ENCODE peak calls at places on chromosome 16, in nine cellular contexts. K is stimulated activated CD4-positive, alpha-beta T cell treated with anti-CD3 and anti-CD28 coated beads, Interleukin-1b, Interleukin-23, amount 100 ng/mL, for 48 hours; V is effector memory CD4-positive, alpha-beta T cell; P is stimulated activated CD8-positive, alpha-beta memory T cell treated with anti-CD3 and anti-CD28 coated beads, Interleukin-2, amount 100 ng/mL, for 48 hours; M is amygdala; F is ELF-1; U is nucleus accumbens; O is NAMALWA; S is HS-5. L is an unnamed sample.

GRCh38 chr16:26715969-26716368 is 350.8 kb upstream of the C16orf82 start:
- DNase-seq in K (no peak), V (no peak), P (no peak), M (no peak), F (no peak), U (no peak), O (no peak), S (no peak), L (no peak)

GRCh38 chr16:16137110-16137509 is 86.2 kb downstream of the ABCC6 start:
- DNase-seq in K (no peak), V (no peak), P (no peak), M (no peak), F (peak; percentile 24), U (no peak), O (peak; percentile 27), S (no peak), L (no peak)

GRCh38 chr16:56275076-56275475 is 83.8 kb downstream of the GNAO1 start:
- DNase-seq in K (no peak), V (no peak), P (no peak), M (no peak), F (no peak), U (no peak), O (no peak), S (no peak), L (no peak)

GRCh38 chr16:27723711-27724490 is 174.0 kb downstream of the KATNIP start:
- DNase-seq in K (no peak), V (no peak), P (no peak), M (peak; percentile 38), F (no peak), U (peak; percentile 33), O (no peak), S (no peak), L (no peak)

GRCh38 chr16:14015461-14015860 is 55.7 kb upstream of the MRTFB start:
- DNase-seq in K (no peak), V (no peak), P (no peak), M (no peak), F (no peak), U (no peak), O (no peak), S (no peak), L (no peak)

GRCh38 chr16:84755004-84755672 is 55.3 kb downstream of the USP10 start:
- DNase-seq in K (no peak), V (no peak), P (no peak), M (no peak), F (no peak), U (no peak), O (no peak), S (no peak), L (no peak)

GRCh38 chr16:83513006-83513755 is 294.6 kb upstream of the HSBP1 start:
- DNase-seq in K (no peak), V (no peak), P (no peak), M (no peak), F (no peak), U (no peak), O (no peak), S (peak; percentile 49), L (no peak)

GRCh38 chr16:64754279-64754678 is 367.6 kb downstream of the CDH11 start:
- DNase-seq in K (no peak), V (no peak), P (no peak), M (no peak), F (no peak), U (no peak), O (no peak), S (no peak), L (no peak)

GRCh38 chr16:4152267-4152666 is 36.0 kb upstream of the ADCY9 start:
- DNase-seq in K (no peak), V (no peak), P (no peak), M (no peak), F (no peak), U (no peak), O (no peak), S (no peak), L (no peak)

GRCh38 chr16:50594332-50595260 is 46.4 kb downstream of the NKD1 start:
- DNase-seq in K (no peak), V (no peak), P (no peak), M (no peak), F (no peak), U (no peak), O (no peak), S (no peak), L (no peak)

GRCh38 chr16:23155445-23156049 is 6.3 kb upstream of the USP31 start:
- DNase-seq in K (no peak), V (no peak), P (no peak), M (no peak), F (peak; percentile 24), U (no peak), O (peak; percentile 27), S (no peak), L (no peak)

GRCh38 chr16:87067890-87068289 is 249.3 kb downstream of the C16orf95 start:
- DNase-seq in K (no peak), V (no peak), P (no peak), M (no peak), F (no peak), U (no peak), O (no peak), S (no peak), L (no peak)

GRCh38 chr16:57632568-57632967 is 4.1 kb downstream of the ADGRG1 start:
- DNase-seq in K (no peak), V (no peak), P (no peak), M (peak; percentile 48), F (no peak), U (no peak), O (no peak), S (no peak), L (no peak)

GRCh38 chr16:23384878-23385277 is 68.1 kb downstream of the COG7 start:
- DNase-seq in K (no peak), V (no peak), P (no peak), M (no peak), F (no peak), U (no peak), O (no peak), S (no peak), L (no peak)

GRCh38 chr16:69859105-69859969 is 91.8 kb upstream of the CLEC18A start:
- DNase-seq in K (no peak), V (no peak), P (no peak), M (peak; percentile 55), F (peak; percentile 64), U (peak; percentile 7), O (peak; percentile 73), S (no peak), L (no peak)

GRCh38 chr16:86798247-86799041 is 220.1 kb downstream of the FOXL1 start:
- DNase-seq in K (no peak), V (no peak), P (no peak), M (no peak), F (peak; percentile 37), U (no peak), O (no peak), S (no peak), L (no peak)

GRCh38 chr16:30921748-30922419 is 1.5 kb upstream of the FBXL19 start:
- DNase-seq in K (peak; percentile 87), V (peak; percentile 75), P (peak; percentile 78), M (peak; percentile 88), F (peak; percentile 98), U (peak; percentile 80), O (peak; percentile 95), S (peak; percentile 45), L (peak; percentile 88)

GRCh38 chr16:59148312-59148711 is 414.2 kb upstream of the GOT2 start:
- DNase-seq in K (no peak), V (no peak), P (no peak), M (no peak), F (no peak), U (no peak), O (no peak), S (no peak), L (no peak)

GRCh38 chr16:54651440-54651839 is 279.2 kb upstream of the IRX5 start:
- DNase-seq in K (no peak), V (no peak), P (no peak), M (peak; percentile 17), F (peak; percentile 71), U (peak; percentile 2), O (no peak), S (no peak), L (no peak)

GRCh38 chr16:26614102-26614864 is 452.4 kb upstream of the C16orf82 start:
- DNase-seq in K (no peak), V (no peak), P (no peak), M (no peak), F (no peak), U (no peak), O (no peak), S (no peak), L (no peak)

GRCh38 chr16:68000450-68000849 is 1.2 kb upstream of the DPEP2 start:
- DNase-seq in K (no peak), V (no peak), P (no peak), M (no peak), F (no peak), U (no peak), O (no peak), S (no peak), L (no peak)

GRCh38 chr16:3950343-3951193 is 70.1 kb upstream of the CREBBP start:
- DNase-seq in K (no peak), V (no peak), P (no peak), M (no peak), F (no peak), U (no peak), O (no peak), S (peak; percentile 72), L (no peak)

L was measured in T-helper 9 cell.